ENCODE peak calls at places on chromosomes 11 and 22, in eight cellular contexts. V, W, H, L, O, Z, Y and S are unnamed samples.

GRCh38 chr11:11979487-11980117 is 28.8 kb downstream of the DKK3 start:
- DNase-seq in V (peak), W (no peak), H (no peak), L (no peak), O (peak), Z (no peak), Y (peak), S (no peak)

GRCh38 chr22:36162127-36163034 is 1.8 kb upstream of the APOL3 start:
- DNase-seq in V (no peak), W (peak), H (no peak), L (peak), O (no peak), Z (no peak), Y (no peak), S (no peak)

GRCh38 chr11:25910090-25910489 is 421.8 kb upstream of the ANO3 start:
- DNase-seq in V (no peak), W (no peak), H (no peak), L (no peak), O (no peak), Z (no peak), Y (no peak), S (no peak)

GRCh38 chr11:59261150-59261549 is 48.4 kb upstream of the MPEG1 start:
- DNase-seq in V (no peak), W (no peak), H (no peak), L (no peak), O (no peak), Z (no peak), Y (no peak), S (no peak)

GRCh38 chr22:36068776-36069344 is 40.2 kb upstream of the RBFOX2 start:
- DNase-seq in V (no peak), W (no peak), H (no peak), L (no peak), O (no peak), Z (no peak), Y (no peak), S (no peak)

GRCh38 chr22:44291265-44292006 is 21.3 kb downstream of the SHISAL1 start:
- DNase-seq in V (no peak), W (no peak), H (no peak), L (no peak), O (no peak), Z (no peak), Y (no peak), S (no peak)

GRCh38 chr11:27648840-27649239 is 51.4 kb downstream of the BDNF start:
- DNase-seq in V (no peak), W (no peak), H (no peak), L (no peak), O (no peak), Z (no peak), Y (no peak), S (no peak)

GRCh38 chr11:2576536-2576935 is 123.3 kb downstream of the KCNQ1OT1 start:
- DNase-seq in V (no peak), W (no peak), H (no peak), L (no peak), O (peak), Z (no peak), Y (no peak), S (no peak)

GRCh38 chr11:76684470-76684869 is 13.9 kb upstream of the LRRC32 start:
- DNase-seq in V (no peak), W (no peak), H (no peak), L (no peak), O (no peak), Z (peak), Y (no peak), S (no peak)

GRCh38 chr11:121563900-121564822 is 111.4 kb upstream of the SORL1-AS1 start:
- DNase-seq in V (no peak), W (no peak), H (no peak), L (no peak), O (no peak), Z (peak), Y (no peak), S (no peak)

GRCh38 chr11:132831272-132831671 is 701.0 kb downstream of the OPCML start:
- DNase-seq in V (no peak), W (no peak), H (no peak), L (no peak), O (no peak), Z (no peak), Y (no peak), S (no peak)

GRCh38 chr22:19884161-19884953 is 29.7 kb upstream of the GNB1L start:
- DNase-seq in V (peak), W (no peak), H (no peak), L (no peak), O (peak), Z (no peak), Y (no peak), S (peak)

GRCh38 chr11:36953986-36954385 is 355.9 kb upstream of the RAG2 start:
- DNase-seq in V (no peak), W (no peak), H (no peak), L (no peak), O (no peak), Z (no peak), Y (no peak), S (no peak)

GRCh38 chr22:46672731-46673130 is 52.5 kb downstream of the GRAMD4 start:
- DNase-seq in V (peak), W (no peak), H (no peak), L (no peak), O (no peak), Z (no peak), Y (no peak), S (peak)

GRCh38 chr11:95703059-95703458 is 86.5 kb downstream of the FAM76B start:
- DNase-seq in V (no peak), W (no peak), H (no peak), L (no peak), O (no peak), Z (no peak), Y (no peak), S (no peak)

GRCh38 chr11:75170463-75171201 is 19.7 kb downstream of the SLCO2B1 start:
- DNase-seq in V (no peak), W (no peak), H (no peak), L (no peak), O (no peak), Z (no peak), Y (no peak), S (no peak)

GRCh38 chr11:64826578-64827450 is 16.5 kb upstream of the MEN1 start:
- DNase-seq in V (no peak), W (no peak), H (peak), L (no peak), O (peak), Z (no peak), Y (no peak), S (no peak)

GRCh38 chr22:43226368-43226979 is 39.5 kb upstream of the TTLL12 start:
- DNase-seq in V (peak), W (no peak), H (peak), L (no peak), O (no peak), Z (peak), Y (no peak), S (no peak)

GRCh38 chr11:45724145-45724544 is 58.7 kb upstream of the CHST1 start:
- DNase-seq in V (no peak), W (no peak), H (peak), L (no peak), O (no peak), Z (no peak), Y (no peak), S (no peak)

GRCh38 chr11:110337570-110338193 is 41.3 kb upstream of the RDX start:
- DNase-seq in V (no peak), W (no peak), H (peak), L (no peak), O (no peak), Z (no peak), Y (no peak), S (no peak)

GRCh38 chr11:116603783-116604323 is 168.9 kb downstream of the BUD13 start:
- DNase-seq in V (no peak), W (no peak), H (no peak), L (no peak), O (no peak), Z (no peak), Y (no peak), S (no peak)

GRCh38 chr11:28105869-28106268 is 2.1 kb downstream of the KIF18A start:
- DNase-seq in V (no peak), W (no peak), H (no peak), L (no peak), O (no peak), Z (no peak), Y (no peak), S (no peak)

GRCh38 chr22:20858615-20859416 is at the start of the genes PI4KA and SNAP29:
- DNase-seq in V (peak), W (peak), H (peak), L (peak), O (peak), Z (peak), Y (peak), S (peak)

GRCh38 chr22:37968452-37969251 is 15.2 kb downstream of the POLR2F start:
- DNase-seq in V (no peak), W (no peak), H (no peak), L (no peak), O (no peak), Z (peak), Y (no peak), S (no peak)

GRCh38 chr11:60879104-60879503 is 11.8 kb downstream of the ZP1 start:
- DNase-seq in V (no peak), W (no peak), H (no peak), L (no peak), O (no peak), Z (no peak), Y (no peak), S (no peak)

GRCh38 chr11:617912-618682 is 2.3 kb upstream of the IRF7 start:
- DNase-seq in V (no peak), W (no peak), H (no peak), L (no peak), O (no peak), Z (no peak), Y (no peak), S (no peak)

GRCh38 chr11:11996321-11997174 is 11.9 kb downstream of the DKK3 start:
- DNase-seq in V (no peak), W (no peak), H (no peak), L (no peak), O (no peak), Z (no peak), Y (no peak), S (no peak)

GRCh38 chr11:64581057-64581523 is 9.9 kb upstream of the SLC22A12 start:
- DNase-seq in V (no peak), W (no peak), H (no peak), L (no peak), O (peak), Z (peak), Y (no peak), S (peak)

GRCh38 chr11:75717608-75718403 is at the start of gene MOGAT2:
- DNase-seq in V (no peak), W (no peak), H (no peak), L (no peak), O (no peak), Z (no peak), Y (peak), S (peak)

GRCh38 chr11:70796601-70797000 is 398.3 kb downstream of the CTTN start:
- DNase-seq in V (no peak), W (no peak), H (peak), L (peak), O (no peak), Z (no peak), Y (no peak), S (peak)

DNA sequence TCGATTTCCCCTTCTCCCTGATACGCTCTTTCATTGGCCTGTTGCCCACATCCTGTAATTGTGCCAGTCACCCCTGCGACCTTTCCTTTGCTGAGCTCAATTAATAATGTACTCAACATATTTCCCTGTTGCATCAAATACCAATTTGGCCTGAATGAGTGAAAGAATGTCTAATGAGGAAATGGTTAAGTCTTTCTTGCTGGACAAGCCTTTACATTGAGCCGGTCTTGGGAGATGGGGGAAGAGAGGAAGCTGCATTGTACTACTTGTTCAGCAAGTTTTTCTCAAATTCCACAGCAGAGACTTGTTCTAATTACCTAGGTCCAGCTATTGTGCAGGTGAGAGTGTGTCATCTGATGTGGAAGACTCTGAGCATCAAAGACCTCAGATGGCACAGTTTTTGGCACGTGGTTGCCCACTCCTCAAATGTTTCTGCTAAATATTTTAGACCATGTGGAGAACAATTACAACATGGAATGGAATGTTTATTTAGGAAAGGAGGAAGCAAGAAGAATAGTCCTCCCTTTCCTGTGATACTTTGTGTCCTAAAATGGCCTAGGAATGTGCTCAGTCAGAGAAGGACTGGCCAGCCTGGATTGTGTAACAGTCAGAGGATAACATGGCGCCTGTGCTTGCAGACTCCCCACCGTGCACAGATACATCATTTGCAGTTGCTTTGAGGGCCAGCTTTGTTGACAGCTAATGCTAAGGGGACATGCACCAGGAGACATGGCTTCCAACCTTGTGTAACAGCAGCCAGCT is 129.5 kb upstream of the E2F8 start:
- DNase-seq in V (peak), W (no peak), H (no peak), L (no peak), O (peak), Z (no peak), Y (peak), S (no peak)
- H3K4me3 ChIP-seq in V (no peak), W (no peak), H (no peak), L (no peak), O (no peak), Z (no peak), Y (no peak), S (no peak)

GRCh38 chr22:49950396-49950994 is 10.1 kb upstream of the PIM3 start:
- DNase-seq in V (no peak), W (no peak), H (no peak), L (no peak), O (no peak), Z (no peak), Y (no peak), S (peak)
- H3K4me3 ChIP-seq in V (no peak), W (no peak), H (no peak), L (no peak), O (no peak), Z (peak), Y (no peak), S (no peak)

GRCh38 chr11:61918251-61919112 is 1.1 kb upstream of the RAB3IL1 start:
- DNase-seq in V (peak), W (no peak), H (no peak), L (no peak), O (peak), Z (no peak), Y (no peak), S (no peak)
- H3K4me3 ChIP-seq in V (peak), W (no peak), H (peak), L (no peak), O (peak), Z (no peak), Y (peak), S (no peak)

GRCh38 chr22:22167791-22168189 is 76.8 kb upstream of the VPREB1 start:
- DNase-seq in V (no peak), W (no peak), H (no peak), L (peak), O (no peak), Z (no peak), Y (no peak), S (peak)
- H3K4me3 ChIP-seq in V (no peak), W (peak), H (no peak), L (peak), O (no peak), Z (no peak), Y (no peak), S (peak)